ENCODE peak calls at places on chromosome 18, in six cellular contexts. One of them, this sample, is unnamed.

GRCh38 chr18:13218376-13219011 is at the start of gene LDLRAD4:
- DNase-seq in activated naive CD8-positive, alpha-beta T cell treated with anti-CD3 and anti-CD28 coated beads, Interleukin-2, amount 50 U/mL, for 24 hours: peak
- DNase-seq in fibroblast of the aortic adventitia: no peak
- DNase-seq in caudate nucleus: no peak
- DNase-seq in aorta: peak
- DNase-seq in activated CD4-positive, alpha-beta T cell treated with anti-CD3 and anti-CD28 coated beads, Interleukin-2, amount 50 U/mL, for 24 hours: no peak
- DNase-seq in this sample: peak

GRCh38 chr18:63111549-63112402 is 207.8 kb downstream of the BCL2 start:
- DNase-seq in activated naive CD8-positive, alpha-beta T cell treated with anti-CD3 and anti-CD28 coated beads, Interleukin-2, amount 50 U/mL, for 24 hours: no peak
- DNase-seq in aorta: peak
- DNase-seq in activated CD4-positive, alpha-beta T cell treated with anti-CD3 and anti-CD28 coated beads, Interleukin-2, amount 50 U/mL, for 24 hours: no peak
- DNase-seq in fibroblast of the aortic adventitia: peak
- DNase-seq in caudate nucleus: no peak
- DNase-seq in this sample: no peak

GRCh38 chr18:10560457-10561045 is 34.7 kb downstream of the NAPG start:
- DNase-seq in activated naive CD8-positive, alpha-beta T cell treated with anti-CD3 and anti-CD28 coated beads, Interleukin-2, amount 50 U/mL, for 24 hours: peak
- DNase-seq in aorta: peak
- DNase-seq in fibroblast of the aortic adventitia: peak
- DNase-seq in caudate nucleus: peak
- DNase-seq in activated CD4-positive, alpha-beta T cell treated with anti-CD3 and anti-CD28 coated beads, Interleukin-2, amount 50 U/mL, for 24 hours: peak
- DNase-seq in this sample: no peak

GRCh38 chr18:49563130-49563540 is 1.3 kb downstream of the LIPG start:
- DNase-seq in activated CD4-positive, alpha-beta T cell treated with anti-CD3 and anti-CD28 coated beads, Interleukin-2, amount 50 U/mL, for 24 hours: no peak
- DNase-seq in caudate nucleus: no peak
- DNase-seq in activated naive CD8-positive, alpha-beta T cell treated with anti-CD3 and anti-CD28 coated beads, Interleukin-2, amount 50 U/mL, for 24 hours: no peak
- DNase-seq in aorta: no peak
- DNase-seq in fibroblast of the aortic adventitia: no peak
- DNase-seq in this sample: no peak

GRCh38 chr18:46677609-46678470 is 20.8 kb upstream of the LOXHD1 start:
- DNase-seq in fibroblast of the aortic adventitia: no peak
- DNase-seq in activated CD4-positive, alpha-beta T cell treated with anti-CD3 and anti-CD28 coated beads, Interleukin-2, amount 50 U/mL, for 24 hours: no peak
- DNase-seq in activated naive CD8-positive, alpha-beta T cell treated with anti-CD3 and anti-CD28 coated beads, Interleukin-2, amount 50 U/mL, for 24 hours: no peak
- DNase-seq in aorta: no peak
- DNase-seq in caudate nucleus: no peak
- DNase-seq in this sample: no peak

GRCh38 chr18:57910817-57911216 is 107.7 kb upstream of the ATP8B1 start:
- DNase-seq in activated CD4-positive, alpha-beta T cell treated with anti-CD3 and anti-CD28 coated beads, Interleukin-2, amount 50 U/mL, for 24 hours: no peak
- DNase-seq in caudate nucleus: no peak
- DNase-seq in aorta: no peak
- DNase-seq in fibroblast of the aortic adventitia: no peak
- DNase-seq in activated naive CD8-positive, alpha-beta T cell treated with anti-CD3 and anti-CD28 coated beads, Interleukin-2, amount 50 U/mL, for 24 hours: peak
- DNase-seq in this sample: no peak

GRCh38 chr18:59148192-59148591 is 8.5 kb downstream of the SEC11C start:
- DNase-seq in activated naive CD8-positive, alpha-beta T cell treated with anti-CD3 and anti-CD28 coated beads, Interleukin-2, amount 50 U/mL, for 24 hours: no peak
- DNase-seq in fibroblast of the aortic adventitia: no peak
- DNase-seq in activated CD4-positive, alpha-beta T cell treated with anti-CD3 and anti-CD28 coated beads, Interleukin-2, amount 50 U/mL, for 24 hours: no peak
- DNase-seq in aorta: no peak
- DNase-seq in caudate nucleus: no peak
- DNase-seq in this sample: no peak

GRCh38 chr18:13513015-13513414 is 213.3 kb downstream of the FAM210A start:
- DNase-seq in caudate nucleus: no peak
- DNase-seq in activated naive CD8-positive, alpha-beta T cell treated with anti-CD3 and anti-CD28 coated beads, Interleukin-2, amount 50 U/mL, for 24 hours: peak
- DNase-seq in fibroblast of the aortic adventitia: no peak
- DNase-seq in aorta: no peak
- DNase-seq in activated CD4-positive, alpha-beta T cell treated with anti-CD3 and anti-CD28 coated beads, Interleukin-2, amount 50 U/mL, for 24 hours: no peak
- DNase-seq in this sample: no peak

GRCh38 chr18:77147418-77147852 is 14.9 kb upstream of the MBP start:
- DNase-seq in fibroblast of the aortic adventitia: peak
- DNase-seq in aorta: peak
- DNase-seq in caudate nucleus: no peak
- DNase-seq in activated naive CD8-positive, alpha-beta T cell treated with anti-CD3 and anti-CD28 coated beads, Interleukin-2, amount 50 U/mL, for 24 hours: peak
- DNase-seq in activated CD4-positive, alpha-beta T cell treated with anti-CD3 and anti-CD28 coated beads, Interleukin-2, amount 50 U/mL, for 24 hours: no peak
- DNase-seq in this sample: no peak

This sample was measured in T-cell.